ENCODE peak calls at places on chromosome 19, in eight cellular contexts. P is breast epithelium, T is left ventricle myocardium inferior, V is pancreas, B is upper lobe of left lung, L is Panc1, E is endothelial cell of umbilical vein, S is H1. K is an unnamed sample. For H3K36me3, the result is how much of the 10 kb centered on the place peaks cover.

GRCh38 chr19:18220632-18221275 is 5.5 kb downstream of the PDE4C start:
- DNase-seq in P (no peak), T (no peak), V (no peak), B (no peak), L (no peak), E (no peak), S (no peak), K (peak)

GRCh38 chr19:13995017-13995728 is 10.9 kb downstream of the RFX1 start:
- DNase-seq in P (no peak), T (peak), V (peak), B (no peak), L (no peak), E (no peak), S (no peak), K (no peak)

GRCh38 chr19:52176574-52176973 is 5.2 kb upstream of the ZNF836 start:
- DNase-seq in P (no peak), T (no peak), V (no peak), B (no peak), L (no peak), E (no peak), S (no peak), K (no peak)

GRCh38 chr19:15871570-15871969 is 26.3 kb downstream of the CYP4F2 start:
- DNase-seq in P (no peak), T (no peak), V (no peak), B (no peak), L (no peak), E (no peak), S (no peak), K (peak)

GRCh38 chr19:47002106-47002766 is 17.4 kb upstream of the NPAS1 start:
- DNase-seq in P (no peak), T (no peak), V (peak), B (no peak), L (no peak), E (no peak), S (no peak), K (peak)

GRCh38 chr19:7597689-7598088 is 2.0 kb downstream of the CAMSAP3 start:
- DNase-seq in P (no peak), T (no peak), V (no peak), B (no peak), L (no peak), E (no peak), S (no peak), K (no peak)

GRCh38 chr19:37928527-37929286 is 21.7 kb downstream of the SIPA1L3 start:
- DNase-seq in P (no peak), T (no peak), V (no peak), B (no peak), L (no peak), E (no peak), S (no peak), K (no peak)

GRCh38 chr19:53308339-53308811 is 25.2 kb upstream of the ZNF845 start:
- DNase-seq in P (no peak), T (peak), V (peak), B (no peak), L (no peak), E (peak), S (peak), K (peak)

GRCh38 chr19:57389194-57389729 is 392 bp upstream of the ZNF548 start:
- DNase-seq in P (no peak), T (no peak), V (no peak), B (no peak), L (no peak), E (no peak), S (no peak), K (no peak)

GRCh38 chr19:14369399-14370168 is 11.7 kb upstream of the ADGRE5 start:
- DNase-seq in P (peak), T (no peak), V (no peak), B (peak), L (no peak), E (no peak), S (no peak), K (peak)

GRCh38 chr19:51034704-51035103 is at the start of gene KLK12:
- DNase-seq in P (no peak), T (no peak), V (no peak), B (no peak), L (no peak), E (no peak), S (no peak), K (no peak)

GRCh38 chr19:48568345-48568886 is 16.4 kb downstream of the SULT2B1 start:
- DNase-seq in P (peak), T (peak), V (peak), B (peak), L (no peak), E (peak), S (no peak), K (peak)

GRCh38 chr19:49129238-49129583 is 9.9 kb downstream of the PPFIA3 start:
- DNase-seq in P (no peak), T (no peak), V (peak), B (peak), L (no peak), E (no peak), S (no peak), K (peak)

GRCh38 chr19:21052902-21053301 is 29.1 kb upstream of the ZNF714 start:
- DNase-seq in P (no peak), T (no peak), V (no peak), B (no peak), L (no peak), E (no peak), S (no peak), K (no peak)

GRCh38 chr19:22882797-22883196 is 50.7 kb downstream of the ZNF723 start:
- DNase-seq in P (no peak), T (no peak), V (no peak), B (no peak), L (no peak), E (peak), S (no peak), K (no peak)

GRCh38 chr19:13031917-13032623 is 36.8 kb downstream of the NFIX start:
- DNase-seq in P (no peak), T (no peak), V (no peak), B (no peak), L (no peak), E (no peak), S (no peak), K (no peak)

GRCh38 chr19:13718733-13719132 is 45.6 kb upstream of the MRI1 start:
- DNase-seq in P (no peak), T (peak), V (no peak), B (no peak), L (no peak), E (no peak), S (peak), K (peak)

GRCh38 chr19:55080121-55080914 is 4.6 kb downstream of the EPS8L1 start:
- DNase-seq in P (peak), T (peak), V (peak), B (peak), L (no peak), E (peak), S (no peak), K (peak)

GRCh38 chr19:443005-443404 is 17.8 kb downstream of the SHC2 start:
- DNase-seq in P (no peak), T (no peak), V (no peak), B (no peak), L (no peak), E (no peak), S (no peak), K (no peak)

GRCh38 chr19:38893341-38893771 is 6.1 kb downstream of the SIRT2 start:
- DNase-seq in P (no peak), T (no peak), V (no peak), B (no peak), L (no peak), E (no peak), S (no peak), K (no peak)

GRCh38 chr19:20271215-20271926 is 104.4 kb downstream of the ZNF486 start:
- DNase-seq in P (no peak), T (no peak), V (no peak), B (peak), L (no peak), E (no peak), S (no peak), K (no peak)

DNA sequence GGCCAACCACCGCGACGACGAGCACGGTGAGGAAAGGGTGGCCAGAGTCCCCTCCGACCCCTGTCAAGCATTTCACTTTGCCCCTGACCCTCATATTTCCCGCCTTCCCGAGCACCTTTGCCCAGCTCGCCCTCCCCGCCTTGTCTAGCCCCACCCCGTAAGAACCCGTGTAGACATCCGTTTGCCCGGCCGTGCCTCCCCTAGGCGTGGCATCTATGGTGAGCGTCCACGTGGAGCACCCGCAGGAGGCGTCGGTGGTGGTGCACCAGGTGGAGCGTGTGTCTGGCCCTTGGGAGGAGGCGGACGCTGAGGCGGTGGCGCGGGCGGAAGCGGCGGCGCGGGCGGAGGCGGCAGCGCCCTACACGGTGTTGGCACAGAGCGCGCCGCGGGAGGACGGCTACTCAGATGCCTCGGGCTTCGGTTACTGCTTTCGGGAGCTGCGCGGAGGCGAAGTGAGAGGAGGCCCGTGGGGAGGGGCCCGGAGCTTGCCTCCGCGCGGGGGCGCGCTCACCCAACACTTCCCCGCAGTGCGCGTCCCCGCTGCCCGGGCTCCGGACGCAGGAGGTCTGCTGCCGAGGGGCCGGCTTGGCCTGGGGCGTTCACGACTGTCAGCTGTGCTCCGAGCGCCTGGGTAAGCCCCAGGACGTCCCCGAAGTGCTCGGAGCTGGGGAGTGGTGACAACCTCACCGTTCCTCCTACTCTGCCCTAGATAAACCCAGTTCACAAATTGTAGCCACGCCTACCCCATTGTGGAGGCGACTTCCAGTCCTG is 4.2 kb downstream of the LTBP4 start:
- DNase-seq in P (peak), T (peak), V (peak), B (peak), L (no peak), E (no peak), S (no peak), K (peak)
- TF ChIP-seq CTCF in P (no peak), T (peak), V (no peak), B (peak), L (no peak), E (peak), S (no peak), K (no peak)

GRCh38 chr19:10802479-10802878 is 33.5 kb downstream of the TMED1 start:
- DNase-seq in P (no peak), T (no peak), V (no peak), B (no peak), L (no peak), E (no peak), S (no peak), K (no peak)
- H3K36me3 ChIP-seq in P (under half), T (half or more), V (under half), B (half or more), L (under half), E (under half), S (under half), K (under half)

GRCh38 chr19:45814166-45814780 is 835 bp downstream of the RSPH6A start:
- DNase-seq in P (no peak), T (no peak), V (no peak), B (no peak), L (no peak), E (no peak), S (no peak), K (no peak)

GRCh38 chr19:45814851-45815481 is at the start of gene RSPH6A:
- DNase-seq in P (no peak), T (no peak), V (no peak), B (no peak), L (no peak), E (no peak), S (no peak), K (no peak)

GRCh38 chr19:45817010-45817724 is 2.1 kb upstream of the RSPH6A start:
- DNase-seq in P (peak), T (peak), V (peak), B (peak), L (peak), E (peak), S (peak), K (peak)

GRCh38 chr19:45816236-45817009 is 1.3 kb upstream of the RSPH6A start:
- DNase-seq in P (no peak), T (no peak), V (no peak), B (no peak), L (no peak), E (no peak), S (no peak), K (no peak)

GRCh38 chr19:45815501-45816216 is 551 bp upstream of the RSPH6A start:
- DNase-seq in P (no peak), T (peak), V (no peak), B (no peak), L (no peak), E (peak), S (peak), K (peak)
- H3K4me3 ChIP-seq in P (peak), T (peak), V (no peak), B (peak), L (no peak), E (peak), S (peak), K (no peak)

DNA sequence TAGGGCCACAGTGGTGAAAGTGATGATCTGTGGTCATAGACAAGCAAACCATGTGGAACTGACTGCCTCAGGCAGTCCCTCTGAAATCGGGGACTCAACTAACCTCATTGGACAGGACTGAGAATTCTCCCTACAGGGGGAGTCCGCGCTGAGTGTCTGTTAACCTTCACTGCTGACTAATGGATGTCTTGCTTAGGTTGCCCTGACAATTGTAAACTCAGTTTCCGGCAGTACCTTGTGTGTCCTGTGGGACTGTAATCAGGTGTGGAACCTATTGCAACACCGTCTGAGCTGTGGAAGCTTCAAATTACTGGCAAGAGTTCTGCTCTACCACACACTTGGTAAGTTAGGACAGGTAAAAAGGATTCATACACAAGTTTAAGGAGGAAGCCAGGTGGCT is 21.8 kb downstream of the ZNF77 start:
- DNase-seq in P (peak), T (no peak), V (peak), B (peak), L (no peak), E (no peak), S (no peak), K (no peak)
- TF ChIP-seq CTCF in P (peak), T (no peak), V (no peak), B (no peak), L (no peak), E (no peak), S (peak), K (no peak)

DNA sequence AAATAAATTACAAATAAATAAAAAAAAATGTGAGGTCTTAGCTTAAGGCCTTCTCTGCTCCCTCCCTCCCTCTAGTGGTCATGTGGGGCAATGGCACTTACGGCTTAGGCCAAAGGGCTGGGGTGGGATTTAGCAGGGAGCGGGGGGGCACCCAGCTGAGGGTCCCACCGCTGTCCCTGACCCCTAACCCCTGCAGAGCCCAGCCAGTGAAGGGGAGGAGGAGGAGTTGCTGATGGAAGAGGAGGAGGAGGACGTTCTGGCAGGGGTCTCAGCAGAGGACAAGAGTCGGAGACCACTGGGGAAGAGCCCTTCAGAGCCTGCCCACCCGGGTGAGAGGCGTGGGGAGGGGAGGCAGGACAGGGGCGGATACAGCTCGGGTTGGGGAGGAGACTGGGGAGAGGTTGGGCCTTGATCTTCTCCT is 9.3 kb downstream of the MPND start:
- DNase-seq in P (no peak), T (no peak), V (peak), B (no peak), L (no peak), E (peak), S (no peak), K (no peak)
- H3K36me3 ChIP-seq in P (under half), T (under half), V (under half), B (under half), L (under half), E (under half), S (under half), K (under half)

GRCh38 chr19:6091771-6092291 is 18.5 kb downstream of the RFX2 start:
- DNase-seq in P (no peak), T (no peak), V (no peak), B (no peak), L (no peak), E (no peak), S (no peak), K (no peak)
- H3K4me3 ChIP-seq in P (peak), T (peak), V (no peak), B (no peak), L (peak), E (no peak), S (peak), K (no peak)

GRCh38 chr19:41172297-41173164 is 20.5 kb upstream of the CYP2S1 start:
- DNase-seq in P (no peak), T (no peak), V (no peak), B (peak), L (no peak), E (no peak), S (no peak), K (peak)
- TF ChIP-seq CTCF in P (no peak), T (no peak), V (no peak), B (no peak), L (no peak), E (no peak), S (peak), K (no peak)